ENCODE peak calls at places on chromosomes 12 and 14, in eight cellular contexts. N, U, E, G, A, S, M and Z are unnamed samples.

GRCh38 chr14:68103841-68104240 is 284.3 kb downstream of the RAD51B start:
- DNase-seq in N (no peak), U (no peak), E (no peak), G (peak), A (no peak), S (no peak), M (no peak), Z (no peak)

GRCh38 chr12:59803735-59804134 is 207.9 kb downstream of the SLC16A7 start:
- DNase-seq in N (peak), U (no peak), E (no peak), G (peak), A (no peak), S (no peak), M (no peak), Z (no peak)

GRCh38 chr12:116515674-116516073 is 43.5 kb upstream of the MAP1LC3B2 start:
- DNase-seq in N (no peak), U (no peak), E (no peak), G (no peak), A (no peak), S (no peak), M (no peak), Z (no peak)

GRCh38 chr12:88111074-88111652 is 30.7 kb downstream of the CEP290 start:
- DNase-seq in N (peak), U (peak), E (peak), G (peak), A (no peak), S (no peak), M (peak), Z (no peak)

GRCh38 chr12:56941299-56942017 is 7.2 kb upstream of the SDR9C7 start:
- DNase-seq in N (peak), U (no peak), E (peak), G (peak), A (no peak), S (no peak), M (no peak), Z (no peak)

GRCh38 chr12:132954471-132955048 is 1.5 kb downstream of the ZNF605 start:
- DNase-seq in N (peak), U (no peak), E (no peak), G (peak), A (no peak), S (no peak), M (no peak), Z (no peak)

GRCh38 chr12:52351196-52352059 is 15.9 kb downstream of the KRT85 start:
- DNase-seq in N (no peak), U (no peak), E (no peak), G (no peak), A (no peak), S (no peak), M (peak), Z (no peak)

GRCh38 chr12:127485528-127485927 is 781.4 kb upstream of the TMEM132C start:
- DNase-seq in N (peak), U (no peak), E (peak), G (peak), A (no peak), S (no peak), M (no peak), Z (no peak)

GRCh38 chr12:93884794-93885460 is 207.8 kb downstream of the CRADD start:
- DNase-seq in N (peak), U (no peak), E (no peak), G (peak), A (no peak), S (no peak), M (no peak), Z (no peak)

GRCh38 chr14:103550451-103551337 is 11.8 kb downstream of the BAG5 start:
- DNase-seq in N (no peak), U (no peak), E (no peak), G (no peak), A (no peak), S (no peak), M (no peak), Z (no peak)

GRCh38 chr14:58747181-58747580 is 109.4 kb downstream of the DACT1 start:
- DNase-seq in N (peak), U (no peak), E (peak), G (peak), A (no peak), S (peak), M (no peak), Z (no peak)

GRCh38 chr14:90815817-90816662 is at the start of gene TTC7B:
- DNase-seq in N (peak), U (peak), E (no peak), G (no peak), A (peak), S (no peak), M (no peak), Z (no peak)

GRCh38 chr12:113207621-113208040 is 13.6 kb upstream of the TPCN1 start:
- DNase-seq in N (no peak), U (no peak), E (no peak), G (no peak), A (no peak), S (no peak), M (no peak), Z (no peak)

GRCh38 chr12:100127766-100128508 is 14.7 kb downstream of the BLTP3B start:
- DNase-seq in N (peak), U (no peak), E (peak), G (peak), A (no peak), S (no peak), M (no peak), Z (no peak)

GRCh38 chr12:30795660-30796507 is 41.1 kb upstream of the CAPRIN2 start:
- DNase-seq in N (peak), U (peak), E (peak), G (peak), A (peak), S (peak), M (no peak), Z (peak)

GRCh38 chr12:70402597-70402996 is 36.5 kb downstream of the KCNMB4 start:
- DNase-seq in N (peak), U (no peak), E (no peak), G (no peak), A (no peak), S (no peak), M (no peak), Z (no peak)
- TF ChIP-seq CTCF in N (peak), U (no peak), E (no peak), G (no peak), A (no peak), S (no peak), M (peak), Z (no peak)

GRCh38 chr14:64796369-64796768 is 83.3 kb downstream of the SPTB start:
- DNase-seq in N (no peak), U (no peak), E (no peak), G (no peak), A (no peak), S (no peak), M (no peak), Z (no peak)

GRCh38 chr14:64801800-64802199 is 77.9 kb downstream of the SPTB start:
- DNase-seq in N (peak), U (peak), E (no peak), G (peak), A (peak), S (no peak), M (no peak), Z (no peak)

GRCh38 chr14:64799555-64799954 is 80.2 kb downstream of the SPTB start:
- DNase-seq in N (no peak), U (no peak), E (no peak), G (no peak), A (no peak), S (no peak), M (no peak), Z (no peak)

GRCh38 chr14:64801046-64801445 is 78.7 kb downstream of the SPTB start:
- DNase-seq in N (no peak), U (no peak), E (no peak), G (no peak), A (no peak), S (no peak), M (no peak), Z (no peak)

GRCh38 chr14:64800000-64800399 is 79.7 kb downstream of the SPTB start:
- DNase-seq in N (peak), U (peak), E (peak), G (peak), A (peak), S (peak), M (peak), Z (no peak)
- TF ChIP-seq CTCF in N (peak), U (peak), E (peak), G (peak), A (peak), S (peak), M (peak), Z (no peak)

GRCh38 chr12:92041742-92042141 is 103.9 kb downstream of the BTG1 start:
- DNase-seq in N (peak), U (no peak), E (no peak), G (no peak), A (no peak), S (no peak), M (no peak), Z (no peak)

GRCh38 chr12:92036061-92036620 is 109.5 kb downstream of the BTG1 start:
- DNase-seq in N (no peak), U (no peak), E (no peak), G (no peak), A (no peak), S (no peak), M (no peak), Z (no peak)

GRCh38 chr12:92038476-92038875 is 107.2 kb downstream of the BTG1 start:
- DNase-seq in N (no peak), U (no peak), E (no peak), G (no peak), A (no peak), S (no peak), M (no peak), Z (no peak)

GRCh38 chr12:92036771-92037453 is 108.7 kb downstream of the BTG1 start:
- DNase-seq in N (peak), U (no peak), E (peak), G (peak), A (no peak), S (no peak), M (no peak), Z (no peak)

GRCh38 chr12:92039048-92039447 is 106.6 kb downstream of the BTG1 start:
- DNase-seq in N (no peak), U (no peak), E (no peak), G (no peak), A (no peak), S (no peak), M (no peak), Z (no peak)
- TF ChIP-seq CTCF in N (no peak), U (no peak), E (no peak), G (no peak), A (no peak), S (no peak), M (no peak), Z (no peak)

GRCh38 chr14:64763801-64764511 is 59.7 kb downstream of the PLEKHG3 start:
- DNase-seq in N (peak), U (peak), E (peak), G (peak), A (no peak), S (no peak), M (no peak), Z (no peak)
- TF ChIP-seq CTCF in N (no peak), U (no peak), E (no peak), G (no peak), A (no peak), S (no peak), M (no peak), Z (no peak)

DNA sequence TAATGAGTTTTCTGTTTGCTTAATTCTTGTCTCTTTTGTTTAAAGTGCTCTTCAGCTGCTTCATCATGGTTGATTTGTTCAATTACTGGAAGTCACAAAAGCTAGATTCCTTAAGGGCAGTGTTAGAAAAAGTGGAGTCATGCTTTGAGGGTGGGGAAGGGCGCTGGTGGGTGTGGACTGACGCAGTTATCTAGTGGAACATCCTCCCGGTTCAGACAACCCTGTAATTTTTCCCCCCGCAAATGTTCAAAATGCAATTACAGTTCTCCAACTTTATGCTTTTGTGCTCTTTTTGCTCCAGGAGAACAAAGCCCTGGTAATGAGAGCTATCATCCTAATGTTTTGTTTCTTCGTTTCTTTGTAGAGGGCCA is 2.1 kb downstream of the AKAP6 start:
- DNase-seq in N (no peak), U (peak), E (no peak), G (no peak), A (no peak), S (no peak), M (no peak), Z (no peak)
- TF ChIP-seq CTCF in N (no peak), U (no peak), E (no peak), G (no peak), A (no peak), S (no peak), M (no peak), Z (no peak)

GRCh38 chr14:21058903-21059302 is 1.3 kb downstream of the RNASE8 start:
- DNase-seq in N (no peak), U (no peak), E (no peak), G (no peak), A (no peak), S (no peak), M (no peak), Z (no peak)

GRCh38 chr14:21059842-21060589 is 2.4 kb downstream of the RNASE8 start:
- DNase-seq in N (no peak), U (no peak), E (no peak), G (no peak), A (no peak), S (peak), M (no peak), Z (no peak)

GRCh38 chr14:21056520-21057163 is 980 bp upstream of the RNASE8 start:
- DNase-seq in N (no peak), U (no peak), E (peak), G (no peak), A (no peak), S (peak), M (no peak), Z (no peak)

GRCh38 chr14:21055473-21056117 is 2.0 kb upstream of the RNASE8 start:
- DNase-seq in N (no peak), U (no peak), E (no peak), G (no peak), A (no peak), S (peak), M (no peak), Z (no peak)

DNA sequence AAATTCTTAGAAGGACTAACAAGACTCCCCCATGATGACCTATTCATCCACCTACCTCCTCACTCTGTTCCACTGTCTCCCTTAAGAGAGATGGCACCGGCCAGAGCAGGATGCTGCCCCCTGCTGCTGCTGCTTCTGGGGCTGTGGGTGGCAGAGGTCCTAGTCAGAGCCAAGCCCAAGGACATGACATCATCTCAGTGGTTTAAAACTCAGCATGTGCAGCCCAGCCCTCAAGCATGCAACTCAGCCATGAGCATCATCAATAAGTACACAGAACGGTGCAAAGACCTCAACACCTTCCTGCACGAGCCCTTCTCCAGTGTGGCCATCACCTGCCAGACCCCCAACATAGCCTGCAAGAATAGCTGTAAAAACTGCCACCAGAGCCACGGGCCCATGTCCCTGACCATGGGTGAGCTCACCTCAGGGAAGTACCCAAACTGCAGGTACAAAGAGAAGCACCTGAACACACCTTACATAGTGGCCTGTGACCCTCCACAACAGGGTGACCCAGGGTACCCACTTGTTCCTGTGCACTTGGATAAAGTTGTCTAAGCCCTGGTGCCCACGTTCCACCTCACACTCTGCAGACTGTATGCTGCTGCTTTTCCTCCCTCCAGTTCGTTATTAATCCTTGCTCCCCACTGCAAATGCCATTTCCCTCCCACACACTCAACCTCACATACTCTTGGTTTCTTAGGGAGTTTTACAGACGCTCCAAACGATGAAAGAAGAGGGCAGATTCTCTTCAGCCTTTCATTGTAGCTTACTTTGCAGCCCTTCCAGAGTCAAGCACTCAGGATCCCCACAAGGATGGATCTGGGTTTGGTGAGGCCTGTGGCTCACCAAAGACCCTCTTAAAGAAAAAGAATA is at the start of gene RNASE8:
- DNase-seq in N (no peak), U (no peak), E (no peak), G (no peak), A (no peak), S (peak), M (no peak), Z (no peak)
- TF ChIP-seq CTCF in N (no peak), U (no peak), E (no peak), G (no peak), A (no peak), S (no peak), M (no peak), Z (no peak)

GRCh38 chr12:69052613-69053408 is 119.8 kb upstream of the CPM start:
- DNase-seq in N (peak), U (no peak), E (peak), G (peak), A (no peak), S (no peak), M (no peak), Z (no peak)
- TF ChIP-seq CTCF in N (peak), U (no peak), E (no peak), G (no peak), A (no peak), S (no peak), M (no peak), Z (no peak)

DNA sequence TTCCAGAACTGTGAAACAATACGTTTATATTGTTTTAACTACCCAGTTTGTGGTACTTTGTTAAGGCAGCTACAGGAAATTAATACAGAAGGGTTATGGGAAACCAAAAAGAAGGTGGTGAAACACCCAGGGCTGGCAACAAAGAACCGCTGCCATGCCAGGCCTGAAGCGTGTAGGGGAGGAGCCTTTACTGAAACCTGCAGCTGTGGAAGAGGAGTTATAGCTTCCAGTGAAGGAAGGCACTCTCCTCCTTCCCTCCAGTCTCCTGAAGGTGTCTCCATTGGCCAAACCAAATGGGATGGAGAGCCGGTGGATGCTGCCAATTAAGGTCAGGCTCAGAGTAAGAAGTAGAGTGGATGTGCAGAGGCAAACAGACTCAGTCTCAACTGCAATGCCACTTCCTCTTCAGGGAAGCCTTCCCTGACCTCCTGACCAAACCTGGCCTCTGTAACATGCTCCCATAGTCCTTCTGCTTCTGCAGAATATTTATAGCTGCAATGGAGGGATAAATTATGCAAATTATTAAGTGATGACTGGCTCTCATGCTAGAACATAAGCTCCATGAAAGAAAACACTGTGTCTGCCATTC is 168.3 kb downstream of the DAD1 start:
- DNase-seq in N (peak), U (no peak), E (no peak), G (no peak), A (no peak), S (no peak), M (no peak), Z (no peak)
- TF ChIP-seq CTCF in N (peak), U (no peak), E (no peak), G (no peak), A (no peak), S (no peak), M (no peak), Z (no peak)

GRCh38 chr14:60195179-60195810 is 30.1 kb upstream of the DHRS7 start:
- DNase-seq in N (peak), U (peak), E (no peak), G (no peak), A (no peak), S (no peak), M (no peak), Z (no peak)
- TF ChIP-seq CTCF in N (no peak), U (peak), E (no peak), G (no peak), A (no peak), S (no peak), M (peak), Z (no peak)